ENCODE peak calls at places on chromosomes 13 and 19, in seven cellular contexts. C, H, B, R, J, Y and Q are unnamed samples.

GRCh38 chr19:54309811-54310210 is 3.2 kb downstream of the LILRA5 start:
- DNase-seq in C (no peak), H (no peak), B (no peak), R (no peak), J (no peak), Y (no peak), Q (no peak)

GRCh38 chr19:58182577-58182988 is 278 bp upstream of the ZNF274 start:
- DNase-seq in C (peak), H (no peak), B (no peak), R (no peak), J (peak), Y (no peak), Q (no peak)

GRCh38 chr13:101649490-101650126 is 197.1 kb downstream of the ITGBL1 start:
- DNase-seq in C (no peak), H (peak), B (peak), R (no peak), J (no peak), Y (no peak), Q (no peak)

GRCh38 chr19:50377051-50377441 is 789 bp downstream of the NR1H2 start:
- DNase-seq in C (peak), H (no peak), B (no peak), R (no peak), J (peak), Y (peak), Q (no peak)

GRCh38 chr13:77832339-77833100 is 86.1 kb downstream of the EDNRB start:
- DNase-seq in C (no peak), H (no peak), B (no peak), R (no peak), J (no peak), Y (no peak), Q (no peak)

GRCh38 chr13:106099765-106100164 is 435.7 kb downstream of the EFNB2 start:
- DNase-seq in C (no peak), H (no peak), B (no peak), R (no peak), J (no peak), Y (no peak), Q (no peak)

GRCh38 chr19:13644648-13645047 is 119.7 kb upstream of the MRI1 start:
- DNase-seq in C (no peak), H (no peak), B (no peak), R (no peak), J (no peak), Y (no peak), Q (no peak)

GRCh38 chr19:1653300-1653628 is 849 bp upstream of the TCF3 start:
- DNase-seq in C (no peak), H (no peak), B (no peak), R (no peak), J (no peak), Y (no peak), Q (no peak)

GRCh38 chr19:12828494-12828893 is 5.9 kb downstream of the RTBDN start:
- DNase-seq in C (peak), H (no peak), B (no peak), R (no peak), J (no peak), Y (no peak), Q (no peak)

GRCh38 chr13:46341112-46341711 is 45.8 kb downstream of the RUBCNL start:
- DNase-seq in C (no peak), H (no peak), B (peak), R (no peak), J (peak), Y (no peak), Q (no peak)

GRCh38 chr13:28585557-28585956 is 73.4 kb upstream of the POMP start:
- DNase-seq in C (no peak), H (no peak), B (no peak), R (no peak), J (no peak), Y (no peak), Q (no peak)

GRCh38 chr13:99686157-99686572 is 184.9 kb downstream of the TM9SF2 start:
- DNase-seq in C (no peak), H (no peak), B (no peak), R (no peak), J (no peak), Y (peak), Q (no peak)

GRCh38 chr19:50794778-50795664 is 4.8 kb downstream of the ACP4 start:
- DNase-seq in C (no peak), H (no peak), B (no peak), R (no peak), J (no peak), Y (no peak), Q (peak)

GRCh38 chr13:73275163-73275562 is 216.4 kb downstream of the KLF5 start:
- DNase-seq in C (no peak), H (no peak), B (no peak), R (no peak), J (no peak), Y (no peak), Q (no peak)

GRCh38 chr13:39273953-39274352 is 235.7 kb downstream of the NHLRC3 start:
- DNase-seq in C (no peak), H (no peak), B (no peak), R (no peak), J (no peak), Y (no peak), Q (no peak)

GRCh38 chr19:42412223-42412622 is 15.0 kb downstream of the LIPE start:
- DNase-seq in C (no peak), H (no peak), B (no peak), R (no peak), J (no peak), Y (no peak), Q (no peak)

GRCh38 chr19:13086341-13086740 is 16.3 kb downstream of the LYL1 start:
- DNase-seq in C (no peak), H (no peak), B (no peak), R (no peak), J (no peak), Y (no peak), Q (no peak)

GRCh38 chr13:107827840-107828549 is 387.3 kb downstream of the LIG4 start:
- DNase-seq in C (no peak), H (no peak), B (no peak), R (no peak), J (no peak), Y (no peak), Q (no peak)

GRCh38 chr19:41545547-41545946 is 30.4 kb upstream of the CEACAM21 start:
- DNase-seq in C (no peak), H (no peak), B (no peak), R (no peak), J (no peak), Y (no peak), Q (no peak)

GRCh38 chr13:36750046-36750445 is 69.0 kb upstream of the RFXAP start:
- DNase-seq in C (no peak), H (no peak), B (no peak), R (no peak), J (no peak), Y (no peak), Q (no peak)

GRCh38 chr13:90416519-90416918 is 931.0 kb upstream of the MIR17HG start:
- DNase-seq in C (no peak), H (peak), B (no peak), R (no peak), J (no peak), Y (no peak), Q (no peak)

GRCh38 chr13:31639443-31640163 is 99.7 kb upstream of the RXFP2 start:
- DNase-seq in C (no peak), H (no peak), B (no peak), R (no peak), J (no peak), Y (no peak), Q (no peak)

GRCh38 chr19:16860118-16860517 is 28.7 kb upstream of the F2RL3 start:
- DNase-seq in C (no peak), H (peak), B (no peak), R (no peak), J (no peak), Y (no peak), Q (no peak)

GRCh38 chr19:6521718-6522646 is 8.8 kb upstream of the TNFSF9 start:
- DNase-seq in C (peak), H (no peak), B (no peak), R (no peak), J (no peak), Y (no peak), Q (no peak)

GRCh38 chr19:10290439-10290875 is 705 bp downstream of the ICAM5 start:
- DNase-seq in C (peak), H (no peak), B (no peak), R (no peak), J (no peak), Y (no peak), Q (no peak)

GRCh38 chr13:71033026-71033425 is 834.0 kb downstream of the DACH1 start:
- DNase-seq in C (no peak), H (no peak), B (no peak), R (no peak), J (no peak), Y (no peak), Q (no peak)

GRCh38 chr19:50324331-50324730 is 4.8 kb downstream of the KCNC3 start:
- DNase-seq in C (no peak), H (no peak), B (no peak), R (no peak), J (no peak), Y (no peak), Q (no peak)

GRCh38 chr19:29662604-29663404 is 2.5 kb upstream of the PLEKHF1 start:
- DNase-seq in C (no peak), H (peak), B (peak), R (peak), J (no peak), Y (peak), Q (peak)

GRCh38 chr19:10520652-10521318 is 3.5 kb upstream of the S1PR5 start:
- DNase-seq in C (no peak), H (no peak), B (no peak), R (no peak), J (no peak), Y (no peak), Q (no peak)

GRCh38 chr19:10219678-10220077 is 11.5 kb downstream of the S1PR2 start:
- DNase-seq in C (peak), H (no peak), B (peak), R (no peak), J (no peak), Y (no peak), Q (peak)